ENCODE peak calls at places on chromosomes 16 and 17, in four cellular contexts. Y is GM12878, L is K562, W is HepG2. R is an unnamed sample.

GRCh38 chr17:79778504-79779087 is 648 bp downstream of the CBX2 start:
- DNase-seq in Y (no peak), L (peak), W (no peak), R (no peak)

GRCh38 chr17:44333371-44333770 is 8.7 kb upstream of the SLC25A39 start:
- DNase-seq in Y (no peak), L (no peak), W (no peak), R (no peak)

GRCh38 chr16:30927789-30928378 is 4.5 kb downstream of the FBXL19 start:
- DNase-seq in Y (peak), L (peak), W (peak), R (peak)

GRCh38 chr16:1638757-1639156 is 26.6 kb downstream of the CRAMP1 start:
- DNase-seq in Y (no peak), L (no peak), W (no peak), R (no peak)

GRCh38 chr16:74982303-74982702 is 2.6 kb downstream of the WDR59 start:
- DNase-seq in Y (no peak), L (no peak), W (no peak), R (no peak)

GRCh38 chr17:40779181-40779909 is 3.0 kb downstream of the KRT27 start:
- DNase-seq in Y (no peak), L (no peak), W (peak), R (peak)

GRCh38 chr16:77967054-77968035 is 55.0 kb upstream of the CLEC3A start:
- DNase-seq in Y (no peak), L (no peak), W (no peak), R (no peak)

GRCh38 chr16:31496670-31497069 is 11.5 kb downstream of the RUSF1 start:
- DNase-seq in Y (no peak), L (no peak), W (no peak), R (no peak)

GRCh38 chr16:25060920-25061319 is 45.8 kb upstream of the ARHGAP17 start:
- DNase-seq in Y (no peak), L (no peak), W (no peak), R (no peak)

GRCh38 chr17:69729937-69730336 is 315.4 kb downstream of the MAP2K6 start:
- DNase-seq in Y (no peak), L (no peak), W (no peak), R (no peak)

GRCh38 chr17:64498308-64499203 is 1.7 kb upstream of the POLG2 start:
- DNase-seq in Y (no peak), L (no peak), W (no peak), R (no peak)

GRCh38 chr16:79887541-79888540 is 287.3 kb upstream of the MAF start:
- DNase-seq in Y (no peak), L (no peak), W (no peak), R (no peak)

GRCh38 chr17:55710410-55710809 is 12.3 kb downstream of the TMEM100 start:
- DNase-seq in Y (no peak), L (no peak), W (no peak), R (no peak)

GRCh38 chr16:67238278-67238575 is 9.1 kb downstream of the FHOD1 start:
- DNase-seq in Y (no peak), L (no peak), W (no peak), R (no peak)

GRCh38 chr17:40810505-40810904 is 10.7 kb upstream of the KRT28 start:
- DNase-seq in Y (no peak), L (no peak), W (peak), R (peak)

GRCh38 chr16:9595393-9595792 is 503.9 kb downstream of the HAPSTR1 start:
- DNase-seq in Y (no peak), L (no peak), W (no peak), R (no peak)

GRCh38 chr16:1002399-1003161 is 21.0 kb downstream of the SOX8 start:
- DNase-seq in Y (no peak), L (peak), W (peak), R (peak)

GRCh38 chr16:67676516-67676915 is 9.9 kb downstream of the C16orf86 start:
- DNase-seq in Y (no peak), L (no peak), W (no peak), R (no peak)

GRCh38 chr16:81697886-81698635 is 81.0 kb upstream of the PLCG2 start:
- DNase-seq in Y (no peak), L (no peak), W (no peak), R (no peak)

GRCh38 chr16:22665803-22666202 is 148.2 kb upstream of the HS3ST2 start:
- DNase-seq in Y (no peak), L (no peak), W (no peak), R (no peak)

GRCh38 chr17:3964203-3965122 is at the start of gene ATP2A3:
- DNase-seq in Y (no peak), L (peak), W (no peak), R (peak)

GRCh38 chr17:58760248-58760647 is 4.6 kb downstream of the PPM1E start:
- DNase-seq in Y (no peak), L (no peak), W (no peak), R (no peak)

GRCh38 chr17:29574732-29575510 is 6.4 kb downstream of the TP53I13 start:
- DNase-seq in Y (no peak), L (no peak), W (peak), R (no peak)

DNA sequence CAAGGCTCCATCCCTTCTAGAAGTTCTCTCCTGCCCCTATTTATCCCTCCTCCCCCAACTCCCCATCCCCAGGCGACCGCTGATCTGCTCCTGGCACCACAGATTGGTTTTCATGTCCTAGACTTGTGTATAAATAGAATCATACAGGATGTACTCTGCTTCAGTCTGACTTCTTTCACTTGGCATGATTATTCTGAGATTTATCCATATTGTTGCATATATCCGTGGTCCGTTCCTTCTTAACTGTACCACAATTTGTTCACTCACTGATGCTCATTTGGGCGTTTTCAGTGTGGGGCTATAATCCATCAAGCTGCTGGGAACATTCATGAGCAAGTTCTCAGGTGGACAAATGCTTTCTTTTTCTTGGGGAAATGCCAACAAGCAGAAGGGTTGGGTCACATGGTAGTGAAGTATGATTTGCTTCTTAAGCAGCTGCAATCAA is 23.9 kb downstream of the PITPNM3 start:
- DNase-seq in Y (no peak), L (no peak), W (no peak), R (no peak)
- TF ChIP-seq EP300 in Y (no peak), L (no peak), W (no peak), R (no peak)

GRCh38 chr17:68435876-68436842 is 21.1 kb downstream of the WIPI1 start:
- DNase-seq in Y (no peak), L (peak), W (peak), R (peak)

GRCh38 chr17:68439656-68440290 is 17.5 kb downstream of the WIPI1 start:
- DNase-seq in Y (no peak), L (no peak), W (no peak), R (no peak)

GRCh38 chr17:68435361-68435760 is 21.9 kb downstream of the WIPI1 start:
- DNase-seq in Y (no peak), L (no peak), W (no peak), R (no peak)

GRCh38 chr17:68440526-68440925 is 16.8 kb downstream of the WIPI1 start:
- DNase-seq in Y (no peak), L (no peak), W (no peak), R (no peak)

DNA sequence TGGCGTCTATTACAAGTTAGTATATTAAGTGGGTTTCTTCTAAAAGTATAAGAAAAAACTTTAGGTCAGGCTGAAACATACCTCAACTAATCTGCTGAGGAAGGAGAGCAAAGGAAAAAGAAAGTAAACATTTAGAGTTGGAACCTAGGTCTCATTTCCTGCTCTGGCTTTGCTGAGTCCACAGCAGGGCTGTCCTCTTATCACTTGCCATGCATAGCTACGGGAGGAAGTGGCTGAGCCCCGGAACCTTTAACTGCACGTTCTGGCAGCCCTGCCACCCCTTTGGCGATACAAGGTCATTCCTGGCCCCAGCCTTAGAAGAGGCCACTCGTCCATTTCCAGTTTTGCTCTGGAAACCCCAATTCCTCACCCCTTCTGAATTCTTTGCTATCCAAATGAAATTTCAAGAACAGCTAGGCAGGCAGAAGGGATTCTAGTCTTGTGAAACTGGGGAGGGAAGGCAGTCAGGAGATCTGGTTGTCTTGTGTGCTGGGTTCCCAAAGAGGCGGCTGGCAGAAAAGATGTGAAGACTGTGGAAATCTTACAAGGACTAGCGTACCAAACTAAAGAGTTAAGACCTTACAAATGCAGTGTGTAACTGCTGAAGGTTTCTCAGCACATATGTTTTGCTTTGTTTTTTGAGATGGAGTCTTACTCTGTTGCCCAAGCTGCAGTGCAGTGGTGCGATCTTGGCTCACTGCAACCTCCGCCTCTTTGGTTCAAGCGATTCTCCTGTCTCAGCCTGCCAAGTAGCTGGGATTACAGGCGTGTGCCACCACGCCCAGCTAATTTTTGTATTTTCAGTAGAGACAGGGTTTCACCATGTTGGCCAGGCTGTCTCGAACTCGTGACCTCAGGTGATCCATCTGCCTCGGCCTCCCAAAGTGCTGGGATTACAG is 19.1 kb downstream of the WIPI1 start:
- DNase-seq in Y (no peak), L (peak), W (peak), R (no peak)
- TF ChIP-seq BHLHE40 in Y (peak), L (peak), W (no peak), R (no peak)

GRCh38 chr16:16877061-16877460 is 498.1 kb downstream of the NPIPA7 start:
- DNase-seq in Y (no peak), L (no peak), W (no peak), R (no peak)
- TF ChIP-seq EP300 in Y (no peak), L (no peak), W (no peak), R (no peak)

GRCh38 chr17:6551909-6552768 is 4.2 kb downstream of the PITPNM3 start:
- DNase-seq in Y (no peak), L (no peak), W (no peak), R (no peak)
- TF ChIP-seq BHLHE40 in Y (no peak), L (no peak), W (no peak), R (no peak)

DNA sequence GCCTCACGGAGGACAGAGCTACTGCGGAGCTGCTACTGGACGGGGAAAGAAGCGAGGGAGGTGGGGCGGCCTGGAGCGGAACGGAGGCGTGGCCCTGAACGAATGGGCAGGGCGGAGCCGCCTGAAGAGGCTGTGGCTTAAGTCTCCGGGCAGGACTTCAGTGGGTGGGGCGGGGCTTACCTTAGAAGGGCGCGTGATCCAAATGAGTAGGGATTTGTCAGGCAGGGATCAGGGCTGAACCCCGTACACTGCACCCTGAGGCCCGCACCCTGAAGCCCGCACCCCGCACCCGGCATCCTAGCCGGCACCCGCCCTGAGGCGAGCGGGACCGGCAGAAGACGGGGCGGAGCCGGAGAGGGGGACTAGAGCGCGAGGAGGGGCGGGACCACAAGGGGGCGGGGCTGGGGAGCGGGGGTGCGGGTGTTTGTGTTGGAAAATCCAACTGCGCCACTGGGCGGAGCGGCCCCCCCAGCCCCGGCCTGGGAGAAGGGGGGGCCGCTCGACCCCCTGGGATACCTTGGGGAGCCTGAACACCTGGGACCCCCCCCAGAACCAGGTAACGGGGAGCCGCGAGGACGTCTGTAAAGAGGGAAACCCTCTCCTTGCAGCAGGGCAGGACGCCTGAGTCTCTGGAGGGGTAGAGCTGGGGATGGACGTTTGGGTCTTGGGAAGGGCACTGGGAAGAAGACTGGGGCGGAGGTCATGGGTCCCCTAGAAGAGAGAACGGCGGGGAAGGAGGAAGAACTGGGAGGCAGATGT is at the start of gene KDM6B:
- DNase-seq in Y (no peak), L (peak), W (peak), R (peak)
- TF ChIP-seq EP300 in Y (no peak), L (no peak), W (no peak), R (no peak)

GRCh38 chr16:13471036-13471435 is 448.9 kb upstream of the ERCC4 start:
- DNase-seq in Y (no peak), L (no peak), W (no peak), R (no peak)
- TF ChIP-seq BHLHE40 in Y (no peak), L (no peak), W (no peak), R (no peak)

GRCh38 chr17:63270610-63271009 is 175.5 kb downstream of the CYB561 start:
- DNase-seq in Y (no peak), L (no peak), W (no peak), R (no peak)
- TF ChIP-seq EP300 in Y (no peak), L (no peak), W (no peak), R (no peak)

GRCh38 chr17:16269658-16270057 is 52.6 kb downstream of the PIGL start:
- DNase-seq in Y (no peak), L (no peak), W (no peak), R (no peak)
- TF ChIP-seq BHLHE40 in Y (no peak), L (no peak), W (no peak), R (no peak)

GRCh38 chr17:49278076-49278475 is 47.5 kb upstream of the PHOSPHO1 start:
- DNase-seq in Y (no peak), L (no peak), W (no peak), R (no peak)
- TF ChIP-seq EP300 in Y (no peak), L (no peak), W (no peak), R (no peak)

GRCh38 chr17:48014603-48015037 is 23.0 kb downstream of the COPZ2 start:
- DNase-seq in Y (no peak), L (peak), W (no peak), R (no peak)
- TF ChIP-seq BHLHE40 in Y (no peak), L (no peak), W (no peak), R (no peak)